ENCODE peak calls at places on chromosomes 12 and 14, in eight cellular contexts. O is HCT116, L is GM12878, V is SK-N-SH, F is A549, Z is K562, K is HL-60, P is Panc1. G is an unnamed sample.

GRCh38 chr12:27554421-27555186 is 30.6 kb downstream of the PPFIBP1 start:
- DNase-seq in F (no peak), P (no peak), L (no peak), O (no peak), K (no peak), V (no peak), Z (no peak), G (no peak)

GRCh38 chr14:25516838-25517237 is 466.9 kb upstream of the STXBP6 start:
- DNase-seq in K (no peak), L (no peak), Z (no peak), F (no peak), V (peak), O (no peak), P (no peak), G (peak)

GRCh38 chr12:65885312-65885711 is 61.0 kb downstream of the HMGA2 start:
- DNase-seq in O (no peak), Z (no peak), K (no peak), L (no peak), V (no peak), F (no peak), P (no peak), G (no peak)

GRCh38 chr12:89166525-89166934 is 185.8 kb downstream of the DUSP6 start:
- DNase-seq in Z (peak), O (no peak), F (no peak), K (peak), L (peak), V (no peak), P (no peak), G (no peak)

GRCh38 chr12:22974865-22975264 is 349.9 kb downstream of the ETNK1 start:
- DNase-seq in O (peak), F (peak), P (no peak), Z (peak), K (no peak), L (no peak), V (no peak), G (no peak)

GRCh38 chr12:114935658-114936057 is 251.7 kb upstream of the TBX3 start:
- DNase-seq in P (no peak), K (no peak), Z (no peak), V (no peak), F (no peak), O (no peak), L (no peak), G (peak)

GRCh38 chr14:90491868-90492560 is 95.2 kb downstream of the CALM1 start:
- DNase-seq in K (no peak), Z (no peak), P (no peak), V (peak), L (no peak), O (no peak), F (no peak), G (no peak)

GRCh38 chr12:80443974-80444666 is at the start of gene PTPRQ:
- DNase-seq in V (no peak), F (no peak), Z (no peak), K (no peak), P (no peak), O (no peak), L (no peak), G (no peak)

GRCh38 chr12:6614513-6615177 is 7.5 kb upstream of the CHD4 start:
- DNase-seq in L (no peak), F (peak), Z (no peak), K (no peak), O (no peak), P (no peak), V (no peak), G (peak)

GRCh38 chr12:6868211-6869048 is 1.1 kb downstream of the TPI1 start:
- DNase-seq in K (no peak), Z (peak), F (no peak), V (no peak), O (no peak), P (no peak), L (no peak), G (no peak)

GRCh38 chr12:89060133-89060532 is 292.2 kb downstream of the DUSP6 start:
- DNase-seq in F (no peak), K (no peak), O (no peak), L (no peak), P (no peak), V (no peak), Z (no peak), G (no peak)

GRCh38 chr12:104213952-104214351 is 1.6 kb upstream of the TXNRD1 start:
- DNase-seq in Z (no peak), V (peak), P (no peak), O (no peak), F (no peak), L (no peak), K (no peak), G (no peak)

GRCh38 chr14:69620211-69620611 is 8.8 kb downstream of the SUSD6 start:
- DNase-seq in K (peak), L (no peak), V (no peak), Z (no peak), P (no peak), F (no peak), O (no peak), G (no peak)

GRCh38 chr14:20998674-20999366 is at the start of gene SLC39A2:
- DNase-seq in K (no peak), Z (peak), F (no peak), P (no peak), L (no peak), V (no peak), O (peak), G (peak)

GRCh38 chr14:31261859-31262739 is 54.5 kb upstream of the HECTD1 start:
- DNase-seq in K (peak), L (peak), Z (no peak), O (no peak), P (no peak), F (no peak), V (no peak), G (no peak)

GRCh38 chr12:71432936-71433335 is 6.7 kb upstream of the LGR5 start:
- DNase-seq in L (no peak), O (no peak), K (no peak), P (no peak), F (no peak), V (no peak), Z (no peak), G (no peak)

GRCh38 chr12:18320036-18320617 is 58.8 kb downstream of the PIK3C2G start:
- DNase-seq in K (peak), V (peak), L (no peak), F (peak), Z (peak), O (peak), P (peak), G (peak)

GRCh38 chr14:95334044-95334443 is 14.3 kb upstream of the CLMN start:
- DNase-seq in L (no peak), V (no peak), Z (no peak), O (no peak), F (no peak), P (no peak), K (no peak), G (peak)

GRCh38 chr14:97276573-97276972 is 479.4 kb downstream of the VRK1 start:
- DNase-seq in P (no peak), O (no peak), K (no peak), L (no peak), Z (no peak), F (no peak), V (no peak), G (no peak)

GRCh38 chr14:103848720-103849077 is 1.3 kb upstream of the PPP1R13B start:
- DNase-seq in K (no peak), O (no peak), F (no peak), P (no peak), V (no peak), L (no peak), Z (no peak), G (no peak)

GRCh38 chr14:101591121-101591520 is 29.8 kb downstream of the DIO3 start:
- DNase-seq in P (no peak), V (peak), Z (no peak), K (no peak), F (no peak), L (no peak), O (no peak), G (no peak)

GRCh38 chr14:95387826-95388445 is 68.2 kb upstream of the CLMN start:
- DNase-seq in P (no peak), Z (no peak), L (no peak), F (no peak), O (no peak), V (peak), K (no peak), G (no peak)

GRCh38 chr14:74524813-74525135 is 31.2 kb downstream of the ISCA2 start:
- DNase-seq in K (no peak), O (no peak), Z (no peak), L (no peak), P (no peak), F (no peak), V (no peak), G (no peak)

GRCh38 chr12:78194448-78194847 is 363.8 kb downstream of the NAV3 start:
- DNase-seq in L (no peak), F (no peak), K (no peak), Z (no peak), P (no peak), O (no peak), V (no peak), G (no peak)

GRCh38 chr12:54404061-54405004 is 14.7 kb downstream of the ITGA5 start:
- DNase-seq in V (peak), F (no peak), K (peak), L (no peak), O (peak), Z (peak), P (peak), G (peak)

GRCh38 chr14:31992051-31992450 is 85.1 kb upstream of the ARHGAP5 start:
- DNase-seq in Z (no peak), P (no peak), L (no peak), O (no peak), F (no peak), K (no peak), V (no peak), G (no peak)

GRCh38 chr14:63666326-63666725 is 24.7 kb upstream of the WDR89 start:
- DNase-seq in P (no peak), Z (no peak), L (no peak), V (no peak), K (no peak), O (no peak), F (no peak), G (no peak)

DNA sequence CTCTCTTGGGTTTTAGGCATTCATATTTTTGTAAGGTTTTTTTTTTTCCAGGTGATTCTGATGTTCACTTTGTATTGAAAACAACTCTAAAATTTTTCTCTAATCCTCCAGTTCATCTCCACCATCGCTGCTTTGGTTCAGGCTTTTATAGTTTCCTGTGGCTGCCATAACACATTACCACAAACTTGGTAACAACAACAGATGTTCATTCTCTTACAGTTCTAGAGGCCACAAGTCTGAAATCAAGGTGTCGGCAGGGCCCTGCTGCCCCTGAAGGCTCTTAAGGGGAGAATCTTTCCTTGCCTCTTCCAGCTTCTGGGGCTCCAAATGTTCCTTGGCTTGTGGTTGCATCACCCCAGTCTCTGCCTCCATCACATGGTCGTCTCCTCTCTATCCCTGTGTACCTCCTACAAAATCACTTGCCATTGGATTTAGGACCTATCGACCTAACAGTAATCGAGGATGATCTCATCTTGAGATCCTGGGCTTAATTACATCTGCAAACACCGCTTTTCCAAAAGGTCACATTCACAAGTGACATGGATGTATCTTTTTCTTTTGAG is 55.2 kb downstream of the PELI2 start:
- DNase-seq in O (no peak), V (no peak), Z (no peak), L (no peak), F (no peak), K (no peak), P (no peak), G (no peak)
- TF ChIP-seq REST in O (no peak), V (no peak), Z (no peak), L (no peak), F (no peak), K (no peak), P (no peak), G (no peak)

DNA sequence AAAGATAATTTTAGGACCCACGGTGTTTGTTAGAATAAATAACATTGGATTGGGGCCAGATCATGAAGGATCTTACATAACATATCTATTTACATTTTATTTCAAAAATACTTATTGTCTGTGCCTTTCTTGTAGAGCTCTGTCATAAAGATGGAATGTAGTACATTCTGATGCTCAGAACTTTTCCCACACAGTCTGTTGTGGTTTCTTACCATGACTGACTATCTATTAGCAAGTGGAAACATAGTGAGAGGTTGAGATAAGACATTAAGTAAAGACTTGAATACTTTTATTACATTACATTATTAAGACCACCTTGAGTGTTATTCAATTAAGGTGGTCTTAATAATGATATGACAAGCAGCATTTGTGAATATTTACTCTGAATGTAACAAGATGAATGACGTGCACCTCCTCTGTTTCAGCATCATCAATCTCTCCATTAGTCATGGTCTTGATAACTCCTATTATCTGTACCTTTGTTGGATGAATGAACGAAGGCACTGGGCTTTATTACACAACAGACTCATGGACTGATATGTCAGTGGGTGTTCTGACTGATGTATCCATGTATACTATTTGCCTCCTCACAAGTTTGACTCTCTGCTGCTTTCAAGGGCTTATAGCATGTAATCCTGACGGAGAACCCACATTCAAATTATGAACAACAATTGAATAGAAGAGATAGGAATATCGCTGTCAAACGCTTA is 883.0 kb upstream of the FLRT2 start:
- DNase-seq in Z (no peak), K (no peak), V (no peak), L (no peak), P (no peak), O (no peak), F (no peak), G (no peak)
- TF ChIP-seq CTCF in Z (no peak), K (no peak), V (no peak), L (no peak), P (no peak), O (no peak), F (no peak), G (no peak)

DNA sequence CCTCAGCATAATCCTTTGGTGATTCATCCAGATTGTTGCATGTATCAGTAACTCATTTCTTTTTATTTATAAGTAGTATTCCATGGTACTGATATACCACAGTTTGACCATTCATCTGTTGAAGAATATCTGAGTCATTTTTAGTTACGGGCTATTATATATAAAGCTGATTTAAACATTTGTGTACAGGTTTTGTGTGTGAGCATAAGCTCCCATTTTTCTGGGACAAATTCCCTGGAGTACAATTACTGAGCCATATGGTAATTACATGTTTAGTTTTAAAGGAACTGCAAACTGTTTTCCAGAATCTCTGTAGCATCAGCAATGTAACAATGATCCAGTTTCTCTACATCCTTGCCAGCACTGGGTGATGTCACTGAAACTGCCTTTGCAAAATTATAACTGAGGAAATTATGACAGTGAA is 236.2 kb upstream of the KRR1 start:
- DNase-seq in K (no peak), O (no peak), P (no peak), Z (no peak), F (no peak), V (no peak), L (no peak), G (no peak)
- TF ChIP-seq REST in K (no peak), O (no peak), P (no peak), Z (no peak), F (no peak), V (no peak), L (no peak), G (no peak)

GRCh38 chr14:105398044-105398725 is at the start of gene TEX22:
- DNase-seq in Z (peak), P (no peak), O (peak), V (peak), F (peak), L (peak), K (peak), G (peak)
- TF ChIP-seq CTCF in Z (peak), P (no peak), O (no peak), V (peak), F (no peak), L (peak), K (no peak), G (no peak)

GRCh38 chr12:121230538-121230907 is 20.6 kb downstream of the P2RX4 start:
- DNase-seq in V (no peak), Z (no peak), K (no peak), P (no peak), O (no peak), L (no peak), F (no peak), G (peak)

GRCh38 chr12:121232163-121232562 is 22.2 kb downstream of the P2RX4 start:
- DNase-seq in L (no peak), K (no peak), F (no peak), P (no peak), Z (no peak), O (no peak), V (no peak), G (no peak)

GRCh38 chr12:121232977-121233627 is 23.2 kb downstream of the P2RX4 start:
- DNase-seq in K (no peak), Z (no peak), F (no peak), P (no peak), O (no peak), L (no peak), V (no peak), G (peak)

GRCh38 chr12:121237415-121237814 is 27.5 kb downstream of the P2RX4 start:
- DNase-seq in O (no peak), V (no peak), K (no peak), L (no peak), Z (no peak), P (no peak), F (no peak), G (no peak)

DNA sequence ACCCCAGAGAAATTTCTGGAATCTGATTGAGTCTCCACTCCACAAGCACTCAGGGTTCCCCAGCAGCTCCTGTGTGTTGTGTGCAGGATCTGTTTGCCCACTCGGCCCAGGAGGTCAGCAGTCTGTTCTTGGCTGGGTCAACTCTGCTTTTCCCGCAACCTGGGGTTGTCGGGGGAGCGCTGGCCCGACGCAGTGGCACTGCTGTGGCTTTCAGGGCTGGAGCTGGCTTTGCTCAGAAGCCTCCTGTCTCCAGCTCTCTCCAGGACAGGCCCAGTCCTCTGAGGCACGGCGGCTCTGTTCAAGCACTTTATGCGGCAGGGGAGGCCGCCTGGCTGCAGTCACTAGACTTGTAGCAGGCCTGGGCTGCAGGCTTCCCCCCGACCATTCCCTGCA is 23.7 kb downstream of the P2RX4 start:
- DNase-seq in V (no peak), K (no peak), Z (no peak), L (no peak), P (no peak), F (no peak), O (no peak), G (no peak)
- TF ChIP-seq REST in V (no peak), K (no peak), Z (no peak), L (no peak), P (no peak), F (no peak), O (no peak), G (no peak)

DNA sequence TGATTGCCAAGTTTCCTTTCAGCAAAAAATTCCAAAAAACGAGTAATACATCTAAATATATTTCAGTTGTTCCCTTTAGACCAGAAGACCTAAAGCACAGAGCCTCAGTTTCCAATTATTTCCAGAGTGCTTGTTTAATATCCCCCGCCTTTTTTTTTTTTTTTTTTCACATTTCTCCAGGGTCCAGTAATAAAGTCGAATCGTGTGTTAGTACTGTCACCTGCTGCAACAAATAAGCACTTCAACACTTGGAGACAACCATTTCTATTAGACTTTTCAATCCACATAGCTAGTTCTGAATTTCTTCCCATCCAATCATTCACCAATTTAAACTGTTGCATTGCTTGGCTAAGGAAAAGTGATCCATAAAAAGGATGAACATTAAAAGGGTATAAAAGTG is 13.6 kb downstream of the PDE6H start:
- DNase-seq in P (no peak), O (no peak), K (no peak), F (no peak), L (no peak), V (no peak), Z (no peak), G (no peak)
- TF ChIP-seq CTCF in P (no peak), O (peak), K (no peak), F (no peak), L (no peak), V (peak), Z (peak), G (no peak)

G was measured in GM23338.